ENCODE peak calls at places on chromosomes 13 and 19, in eight cellular contexts. X is germinal center; U is HT-29; A is progenitor cell of endocrine pancreas; E is left lung; B is T-helper 17 cell; D is GM18507; O is activated T-helper 1 cell treated with anti-CD3 and anti-CD28 coated beads, Interleukin-12 subunit alpha, Interleukin-12 subunit beta, Interleukin-2, Interleukin-4 antibody, amounts not matched to agents 30 ng/mL and 10 ng/mL and 1 ng/mL, durations not matched to agents 14 hours and 24 hours and 36 hours. F is an unnamed sample.

GRCh38 chr13:45545686-45546409 is 69.7 kb downstream of the ERICH6B start:
- DNase-seq in B (no peak), U (no peak), A (no peak), X (no peak), E (no peak), D (no peak), O (no peak), F (no peak)

GRCh38 chr13:113839536-113840204 is 24.2 kb downstream of the GAS6 start:
- DNase-seq in A (no peak), D (no peak), E (no peak), B (no peak), X (no peak), U (no peak), O (no peak), F (no peak)

GRCh38 chr13:102870677-102871415 is 25.0 kb downstream of the ERCC5 start:
- DNase-seq in D (peak), O (peak), U (peak), E (peak), B (peak), A (peak), X (peak), F (peak)

GRCh38 chr19:13260883-13261653 is 110.9 kb downstream of the IER2 start:
- DNase-seq in X (no peak), U (peak), D (peak), O (no peak), E (no peak), B (no peak), A (no peak), F (no peak)

GRCh38 chr19:55580628-55581144 is at the start of gene ZNF579:
- DNase-seq in O (peak), D (peak), E (peak), U (peak), X (peak), B (peak), A (peak), F (peak)

GRCh38 chr13:113406321-113407102 is 42.6 kb upstream of the GRTP1 start:
- DNase-seq in O (no peak), X (no peak), A (no peak), D (no peak), E (no peak), B (no peak), U (no peak), F (no peak)

GRCh38 chr19:41218615-41219507 is at the start of gene AXL:
- DNase-seq in X (no peak), B (no peak), O (no peak), E (peak), U (peak), D (no peak), A (peak), F (no peak)

GRCh38 chr19:54430306-54431254 is 15.3 kb downstream of the TTYH1 start:
- DNase-seq in E (no peak), B (no peak), D (no peak), X (peak), A (no peak), O (peak), U (peak), F (peak)

GRCh38 chr13:73138276-73138950 is 79.6 kb downstream of the KLF5 start:
- DNase-seq in X (no peak), D (no peak), A (no peak), U (peak), E (peak), B (no peak), O (no peak), F (no peak)

GRCh38 chr13:67096418-67096817 is 133.7 kb downstream of the PCDH9 start:
- DNase-seq in D (no peak), O (no peak), E (no peak), U (no peak), A (no peak), X (no peak), B (no peak), F (no peak)

GRCh38 chr19:37718357-37718756 is 1.2 kb downstream of the ZNF607 start:
- DNase-seq in U (no peak), D (no peak), E (no peak), A (no peak), X (no peak), B (no peak), O (no peak), F (no peak)

GRCh38 chr13:25330541-25330940 is 29.1 kb downstream of the NUP58 start:
- DNase-seq in X (no peak), B (no peak), U (no peak), O (no peak), E (no peak), A (no peak), D (no peak), F (no peak)

GRCh38 chr13:43087960-43088580 is 64.7 kb downstream of the DNAJC15 start:
- DNase-seq in B (no peak), X (peak), U (no peak), D (no peak), E (no peak), O (no peak), A (no peak), F (no peak)

GRCh38 chr13:102659168-102659713 is 35.6 kb downstream of the METTL21C start:
- DNase-seq in O (no peak), D (no peak), B (no peak), U (no peak), E (no peak), X (no peak), A (no peak), F (no peak)

GRCh38 chr13:72983085-72983768 is 75.6 kb upstream of the KLF5 start:
- DNase-seq in B (no peak), A (no peak), U (no peak), D (no peak), O (no peak), E (peak), X (no peak), F (no peak)

GRCh38 chr19:15249912-15250634 is 17.8 kb upstream of the EPHX3 start:
- DNase-seq in U (peak), X (no peak), E (no peak), A (no peak), O (no peak), D (no peak), B (no peak), F (no peak)

GRCh38 chr19:49425922-49426592 is 869 bp downstream of the GFY start:
- DNase-seq in O (no peak), D (no peak), X (no peak), U (peak), A (no peak), E (no peak), B (no peak), F (no peak)

GRCh38 chr19:11197291-11198174 is at the start of gene KANK2:
- DNase-seq in O (peak), A (peak), X (peak), B (peak), D (peak), E (peak), U (peak), F (peak)

GRCh38 chr19:40811478-40812341 is 12.7 kb downstream of the EGLN2 start:
- DNase-seq in O (no peak), B (no peak), E (no peak), A (no peak), U (no peak), X (no peak), D (no peak), F (no peak)

GRCh38 chr19:50922316-50922853 is 11.2 kb upstream of the KLK4 start:
- DNase-seq in B (peak), A (peak), E (peak), O (peak), X (peak), U (peak), D (peak), F (peak)

GRCh38 chr13:47798906-47799305 is 202.2 kb downstream of the SUCLA2 start:
- DNase-seq in E (no peak), X (no peak), A (no peak), D (no peak), O (no peak), U (peak), B (no peak), F (no peak)

GRCh38 chr13:28820099-28821051 is at the start of gene MTUS2:
- DNase-seq in D (no peak), E (no peak), O (no peak), B (no peak), X (peak), U (peak), A (peak), F (no peak)

GRCh38 chr19:40253611-40254092 is 27.2 kb upstream of the CCNP start:
- DNase-seq in B (no peak), E (no peak), X (no peak), U (no peak), O (no peak), A (no peak), D (no peak), F (no peak)

GRCh38 chr19:48738557-48739399 is 1.6 kb downstream of the RASIP1 start:
- DNase-seq in X (peak), A (peak), U (peak), D (peak), E (peak), B (peak), O (peak), F (peak)

GRCh38 chr13:110937511-110938303 is 22.8 kb upstream of the ANKRD10 start:
- DNase-seq in U (no peak), D (no peak), A (no peak), B (no peak), E (no peak), X (peak), O (no peak), F (no peak)

GRCh38 chr13:80141114-80141849 is 199.6 kb downstream of the SPRY2 start:
- DNase-seq in O (no peak), U (no peak), D (no peak), X (no peak), B (no peak), E (peak), A (no peak), F (no peak)

GRCh38 chr19:13098291-13099072 is 4.2 kb downstream of the LYL1 start:
- DNase-seq in D (no peak), B (no peak), X (no peak), E (no peak), A (no peak), O (no peak), U (peak), F (no peak)